ENCODE peak calls at places on chromosomes 2 and 18, in six cellular contexts. O is stomach, L is right lobe of liver, X is spleen, T is tibial nerve, R is Peyer's patch. K is an unnamed sample.
A peak's percentile ranks its signal among the peaks of the same experiment; 100 is the strongest.

GRCh38 chr2:147045113-147045512 is 799.7 kb upstream of the ACVR2A start:
- DNase-seq in O (peak; percentile 50), L (no peak), X (no peak), T (peak; percentile 59), R (peak; percentile 71), K (no peak)

GRCh38 chr2:46042207-46042637 is 255.0 kb upstream of the EPAS1 start:
- DNase-seq in O (peak; percentile 64), L (no peak), X (no peak), T (no peak), R (no peak), K (no peak)

GRCh38 chr2:113390133-113390849 is 47.2 kb upstream of the ZNG1B start:
- DNase-seq in O (peak; percentile 46), L (no peak), X (no peak), T (peak; percentile 78), R (peak; percentile 76), K (peak; percentile 33)

GRCh38 chr18:11840493-11840892 is 10.7 kb upstream of the CHMP1B start:
- DNase-seq in O (no peak), L (no peak), X (no peak), T (no peak), R (no peak), K (no peak)

GRCh38 chr2:197269173-197269572 is 41.4 kb downstream of the ANKRD44 start:
- DNase-seq in O (no peak), L (no peak), X (no peak), T (no peak), R (no peak), K (no peak)

GRCh38 chr2:101038455-101039255 is 36.6 kb downstream of the RPL31 start:
- DNase-seq in O (no peak), L (no peak), X (no peak), T (no peak), R (no peak), K (no peak)

GRCh38 chr2:112706170-112706664 is 14.6 kb upstream of the NT5DC4 start:
- DNase-seq in O (no peak), L (no peak), X (no peak), T (no peak), R (peak; percentile 73), K (no peak)

GRCh38 chr2:175709248-175709647 is 292.8 kb downstream of the LNPK start:
- DNase-seq in O (no peak), L (no peak), X (no peak), T (no peak), R (no peak), K (no peak)

GRCh38 chr2:83522891-83523493 is 936.1 kb downstream of the SUCLG1 start:
- DNase-seq in O (no peak), L (no peak), X (no peak), T (no peak), R (no peak), K (no peak)

GRCh38 chr18:62957885-62958472 is 242.6 kb downstream of the PHLPP1 start:
- DNase-seq in O (peak; percentile 41), L (peak; percentile 27), X (no peak), T (peak; percentile 63), R (peak; percentile 80), K (no peak)

GRCh38 chr18:68861365-68861764 is 63.5 kb downstream of the CCDC102B start:
- DNase-seq in O (no peak), L (no peak), X (no peak), T (no peak), R (no peak), K (no peak)

GRCh38 chr18:48161201-48161910 is 230.9 kb upstream of the SMAD2 start:
- DNase-seq in O (peak; percentile 93), L (peak; percentile 91), X (peak; percentile 90), T (peak; percentile 63), R (peak; percentile 85), K (peak; percentile 90)

GRCh38 chr18:48160622-48161021 is 230.2 kb upstream of the SMAD2 start:
- DNase-seq in O (no peak), L (no peak), X (no peak), T (no peak), R (no peak), K (no peak)

GRCh38 chr18:48157956-48158355 is 227.5 kb upstream of the SMAD2 start:
- DNase-seq in O (peak; percentile 67), L (no peak), X (no peak), T (no peak), R (no peak), K (no peak)

GRCh38 chr18:48159816-48160215 is 229.4 kb upstream of the SMAD2 start:
- DNase-seq in O (no peak), L (no peak), X (no peak), T (no peak), R (no peak), K (no peak)

DNA sequence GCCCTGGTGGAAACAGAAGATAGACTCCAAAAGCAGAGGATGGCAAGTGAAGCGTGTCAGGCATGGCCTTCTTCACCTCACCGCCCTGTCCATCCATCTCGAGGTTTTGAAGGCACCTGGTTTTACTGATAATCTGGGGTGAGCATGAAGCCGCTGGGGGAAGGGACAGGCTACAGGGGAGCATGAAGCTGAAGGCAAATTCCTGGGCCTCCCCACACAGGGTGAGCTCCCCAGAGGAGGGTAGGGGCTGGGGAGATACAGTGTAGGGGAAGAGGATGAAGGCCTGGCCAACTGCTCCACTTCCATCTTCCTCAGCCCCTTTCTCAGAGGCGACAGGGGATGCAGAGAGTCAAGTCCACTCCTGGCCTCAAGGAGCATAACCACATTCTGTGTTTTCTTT is 228.3 kb upstream of the SMAD2 start:
- DNase-seq in O (no peak), L (no peak), X (no peak), T (no peak), R (no peak), K (no peak)
- H3K27ac ChIP-seq in O (no peak overlapping the region), L (no peak overlapping the region), X (no peak overlapping the region), T (no peak overlapping the region), R (no peak overlapping the region), K (no peak overlapping the region)

GRCh38 chr2:178414266-178415247 is 36.4 kb downstream of the PRKRA start:
- DNase-seq in O (peak; percentile 88), L (peak; percentile 88), X (peak; percentile 91), T (peak; percentile 93), R (peak; percentile 94), K (peak; percentile 90)
- TF ChIP-seq POLR2A in O (no peak), L (peak; percentile 21), X (no peak), T (peak; percentile 40), R (no peak), K (peak; percentile 46)

DNA sequence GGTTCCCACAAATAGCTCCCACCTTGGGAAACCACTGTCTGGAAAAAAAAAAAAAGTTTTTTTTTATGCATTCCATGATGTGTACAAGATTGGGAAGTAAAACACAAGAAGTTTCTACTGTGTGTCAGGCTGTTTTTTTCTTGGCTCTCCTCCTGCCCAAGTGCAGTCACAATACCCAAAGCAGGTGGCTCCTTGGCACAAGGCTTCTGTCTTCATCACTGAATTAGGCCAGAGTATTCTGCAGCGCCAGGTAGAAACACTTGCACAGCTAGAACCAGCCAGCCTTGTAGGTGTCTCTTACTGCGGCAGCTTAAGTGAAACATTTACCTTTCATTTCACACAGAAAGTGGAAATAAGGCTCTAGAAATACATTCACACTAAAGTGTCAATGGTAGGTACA is 23.8 kb upstream of the MAL start:
- DNase-seq in O (no peak), L (no peak), X (no peak), T (no peak), R (no peak), K (no peak)
- H3K27ac ChIP-seq in O (no peak overlapping the region), L (no peak overlapping the region), X (no peak overlapping the region), T (no peak overlapping the region), R (no peak overlapping the region), K (no peak overlapping the region)

GRCh38 chr18:66764225-66764624 is 160.3 kb upstream of the CDH19 start:
- DNase-seq in O (no peak), L (no peak), X (no peak), T (no peak), R (no peak), K (peak; percentile 43)

GRCh38 chr18:66760559-66760958 is 156.7 kb upstream of the CDH19 start:
- DNase-seq in O (no peak), L (no peak), X (no peak), T (no peak), R (no peak), K (no peak)

GRCh38 chr18:66757946-66758345 is 154.1 kb upstream of the CDH19 start:
- DNase-seq in O (no peak), L (no peak), X (no peak), T (no peak), R (no peak), K (no peak)

GRCh38 chr18:66759017-66759416 is 155.1 kb upstream of the CDH19 start:
- DNase-seq in O (no peak), L (no peak), X (no peak), T (no peak), R (no peak), K (no peak)

GRCh38 chr18:66761166-66761565 is 157.3 kb upstream of the CDH19 start:
- DNase-seq in O (no peak), L (no peak), X (no peak), T (no peak), R (no peak), K (no peak)
- TF ChIP-seq POLR2A in O (no peak), L (no peak), X (no peak), T (no peak), R (no peak), K (no peak)

DNA sequence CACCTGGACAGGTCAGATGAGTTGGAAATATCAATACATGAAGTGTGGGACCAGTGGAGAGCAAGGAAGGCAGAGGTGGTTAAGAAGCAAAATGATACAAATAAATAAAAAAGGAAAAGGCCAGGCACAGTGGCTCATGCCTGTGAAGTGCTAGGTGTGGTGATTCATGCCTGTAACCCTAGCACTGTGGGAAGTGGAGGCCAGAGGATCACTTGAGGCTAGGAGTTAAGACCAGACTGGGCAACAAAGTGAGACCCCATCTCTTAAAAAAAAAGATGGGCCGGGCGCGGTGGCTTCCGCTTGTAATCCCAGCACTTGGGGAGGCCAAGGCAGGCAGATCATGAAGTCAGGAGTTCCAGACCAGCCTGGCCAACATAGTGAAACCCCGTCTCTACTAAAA is 2.9 kb downstream of the STON1 start:
- DNase-seq in O (no peak), L (no peak), X (no peak), T (no peak), R (no peak), K (no peak)
- H3K27ac ChIP-seq in O (no peak overlapping the region), L (no peak overlapping the region), X (no peak overlapping the region), T (no peak overlapping the region), R (no peak overlapping the region), K (peak overlapping the region; percentile 96)

GRCh38 chr2:72895759-72896281 is 8.6 kb downstream of the SPR start:
- DNase-seq in O (peak; percentile 79), L (no peak), X (no peak), T (no peak), R (peak; percentile 70), K (peak; percentile 46)

GRCh38 chr2:72895154-72895553 is 7.9 kb downstream of the SPR start:
- DNase-seq in O (no peak), L (no peak), X (no peak), T (no peak), R (no peak), K (no peak)

GRCh38 chr2:72898263-72898906 is 11.2 kb downstream of the SPR start:
- DNase-seq in O (no peak), L (no peak), X (no peak), T (no peak), R (no peak), K (no peak)

GRCh38 chr2:72897785-72898184 is 10.6 kb downstream of the SPR start:
- DNase-seq in O (no peak), L (no peak), X (no peak), T (no peak), R (no peak), K (no peak)

GRCh38 chr2:72896446-72896845 is 9.2 kb downstream of the SPR start:
- DNase-seq in O (no peak), L (no peak), X (no peak), T (no peak), R (no peak), K (no peak)
- TF ChIP-seq POLR2A in O (no peak), L (no peak), X (no peak), T (no peak), R (no peak), K (no peak)

GRCh38 chr18:35500113-35500512 is 2.4 kb upstream of the INO80C start:
- DNase-seq in O (no peak), L (no peak), X (no peak), T (no peak), R (no peak), K (no peak)
- H3K27ac ChIP-seq in O (no peak overlapping the region), L (no peak overlapping the region), X (no peak overlapping the region), T (no peak overlapping the region), R (no peak overlapping the region), K (no peak overlapping the region)